ENCODE peak calls at places on chromosomes 7 and 10, in ten cellular contexts. One of them, this sample, is unnamed.

GRCh38 chr10:76150886-76151288 is 719.5 kb downstream of the LRMDA start:
- DNase-seq in HCT116: no peak
- DNase-seq in K562: no peak
- DNase-seq in prostate gland: no peak
- DNase-seq in uterus: peak; percentile 26
- DNase-seq in ovary: no peak
- DNase-seq in spleen: no peak
- DNase-seq in esophagus squamous epithelium: no peak
- DNase-seq in body of pancreas: peak; percentile 13
- DNase-seq in HepG2: peak; percentile 65
- DNase-seq in this sample: no peak

GRCh38 chr7:36119005-36119711 is 33.9 kb upstream of the EEPD1 start:
- DNase-seq in HCT116: no peak
- DNase-seq in K562: no peak
- DNase-seq in prostate gland: peak; percentile 58
- DNase-seq in uterus: no peak
- DNase-seq in ovary: no peak
- DNase-seq in spleen: no peak
- DNase-seq in esophagus squamous epithelium: peak; percentile 10
- DNase-seq in body of pancreas: peak; percentile 41
- DNase-seq in HepG2: peak; percentile 73
- DNase-seq in this sample: peak; percentile 44

GRCh38 chr10:100747826-100748231 is 2.4 kb downstream of the PAX2 start:
- DNase-seq in HCT116: no peak
- DNase-seq in K562: no peak
- DNase-seq in prostate gland: no peak
- DNase-seq in uterus: no peak
- DNase-seq in ovary: no peak
- DNase-seq in spleen: no peak
- DNase-seq in esophagus squamous epithelium: no peak
- DNase-seq in body of pancreas: no peak
- DNase-seq in HepG2: no peak
- DNase-seq in this sample: no peak

GRCh38 chr7:45123913-45124312 is 12.4 kb upstream of the TBRG4 start:
- DNase-seq in HCT116: no peak
- DNase-seq in K562: no peak
- DNase-seq in prostate gland: no peak
- DNase-seq in uterus: no peak
- DNase-seq in ovary: no peak
- DNase-seq in spleen: peak; percentile 70
- DNase-seq in esophagus squamous epithelium: no peak
- DNase-seq in body of pancreas: no peak
- DNase-seq in HepG2: no peak
- DNase-seq in this sample: no peak

GRCh38 chr7:100825760-100826545 is 1.4 kb downstream of the EPHB4 start:
- DNase-seq in HCT116: no peak
- DNase-seq in K562: peak; percentile 86
- DNase-seq in prostate gland: no peak
- DNase-seq in uterus: peak; percentile 55
- DNase-seq in ovary: no peak
- DNase-seq in spleen: no peak
- DNase-seq in esophagus squamous epithelium: no peak
- DNase-seq in body of pancreas: no peak
- DNase-seq in HepG2: peak; percentile 57
- DNase-seq in this sample: no peak

GRCh38 chr7:80468931-80469714 is 42.7 kb downstream of the GNAT3 start:
- DNase-seq in HCT116: no peak
- DNase-seq in K562: no peak
- DNase-seq in prostate gland: no peak
- DNase-seq in uterus: no peak
- DNase-seq in ovary: no peak
- DNase-seq in spleen: no peak
- DNase-seq in esophagus squamous epithelium: no peak
- DNase-seq in body of pancreas: no peak
- DNase-seq in HepG2: no peak
- DNase-seq in this sample: no peak

GRCh38 chr10:30583778-30584415 is 45.7 kb downstream of the LYZL2 start:
- DNase-seq in HCT116: peak; percentile 57
- DNase-seq in K562: peak; percentile 62
- DNase-seq in prostate gland: peak; percentile 86
- DNase-seq in uterus: peak; percentile 78
- DNase-seq in ovary: peak; percentile 59
- DNase-seq in spleen: no peak
- DNase-seq in esophagus squamous epithelium: no peak
- DNase-seq in body of pancreas: peak; percentile 81
- DNase-seq in HepG2: peak; percentile 84
- DNase-seq in this sample: no peak

GRCh38 chr7:1403844-1404404 is 55.3 kb downstream of the MICALL2 start:
- DNase-seq in HCT116: no peak
- DNase-seq in K562: no peak
- DNase-seq in prostate gland: no peak
- DNase-seq in uterus: no peak
- DNase-seq in ovary: no peak
- DNase-seq in spleen: no peak
- DNase-seq in esophagus squamous epithelium: no peak
- DNase-seq in body of pancreas: no peak
- DNase-seq in HepG2: no peak
- DNase-seq in this sample: peak; percentile 27

GRCh38 chr7:24980695-24981543 is 941 bp upstream of the OSBPL3 start:
- DNase-seq in HCT116: no peak
- DNase-seq in K562: no peak
- DNase-seq in prostate gland: no peak
- DNase-seq in uterus: peak; percentile 22
- DNase-seq in ovary: peak; percentile 38
- DNase-seq in spleen: peak; percentile 83
- DNase-seq in esophagus squamous epithelium: peak; percentile 22
- DNase-seq in body of pancreas: peak; percentile 19
- DNase-seq in HepG2: no peak
- DNase-seq in this sample: no peak

GRCh38 chr7:37921340-37921805 is 933 bp downstream of the EPDR1 start:
- DNase-seq in HCT116: no peak
- DNase-seq in K562: peak; percentile 77
- DNase-seq in prostate gland: no peak
- DNase-seq in uterus: peak; percentile 58
- DNase-seq in ovary: peak; percentile 70
- DNase-seq in spleen: no peak
- DNase-seq in esophagus squamous epithelium: no peak
- DNase-seq in body of pancreas: peak; percentile 52
- DNase-seq in HepG2: peak; percentile 60
- DNase-seq in this sample: peak; percentile 33

GRCh38 chr7:100693312-100694195 is 496 bp downstream of the GIGYF1 start:
- DNase-seq in HCT116: no peak
- DNase-seq in K562: peak; percentile 47
- DNase-seq in prostate gland: no peak
- DNase-seq in uterus: no peak
- DNase-seq in ovary: peak; percentile 45
- DNase-seq in spleen: peak; percentile 88
- DNase-seq in esophagus squamous epithelium: no peak
- DNase-seq in body of pancreas: no peak
- DNase-seq in HepG2: no peak
- DNase-seq in this sample: no peak

GRCh38 chr10:633279-634245 is 55.9 kb downstream of the DIP2C start:
- DNase-seq in HCT116: no peak
- DNase-seq in K562: no peak
- DNase-seq in prostate gland: no peak
- DNase-seq in uterus: no peak
- DNase-seq in ovary: no peak
- DNase-seq in spleen: peak; percentile 59
- DNase-seq in esophagus squamous epithelium: no peak
- DNase-seq in body of pancreas: peak; percentile 56
- DNase-seq in HepG2: peak; percentile 33
- DNase-seq in this sample: no peak

GRCh38 chr7:41977165-41977651 is 259.8 kb downstream of the GLI3 start:
- DNase-seq in HCT116: peak; percentile 12
- DNase-seq in K562: peak; percentile 37
- DNase-seq in prostate gland: no peak
- DNase-seq in uterus: peak; percentile 44
- DNase-seq in ovary: no peak
- DNase-seq in spleen: no peak
- DNase-seq in esophagus squamous epithelium: no peak
- DNase-seq in body of pancreas: no peak
- DNase-seq in HepG2: peak; percentile 21
- DNase-seq in this sample: no peak

GRCh38 chr10:32377458-32378370 is 30.8 kb upstream of the EPC1 start:
- DNase-seq in HCT116: peak; percentile 10
- DNase-seq in K562: peak; percentile 65
- DNase-seq in prostate gland: no peak
- DNase-seq in uterus: peak; percentile 30
- DNase-seq in ovary: no peak
- DNase-seq in spleen: no peak
- DNase-seq in esophagus squamous epithelium: no peak
- DNase-seq in body of pancreas: peak; percentile 27
- DNase-seq in HepG2: peak; percentile 37
- DNase-seq in this sample: no peak

DNA sequence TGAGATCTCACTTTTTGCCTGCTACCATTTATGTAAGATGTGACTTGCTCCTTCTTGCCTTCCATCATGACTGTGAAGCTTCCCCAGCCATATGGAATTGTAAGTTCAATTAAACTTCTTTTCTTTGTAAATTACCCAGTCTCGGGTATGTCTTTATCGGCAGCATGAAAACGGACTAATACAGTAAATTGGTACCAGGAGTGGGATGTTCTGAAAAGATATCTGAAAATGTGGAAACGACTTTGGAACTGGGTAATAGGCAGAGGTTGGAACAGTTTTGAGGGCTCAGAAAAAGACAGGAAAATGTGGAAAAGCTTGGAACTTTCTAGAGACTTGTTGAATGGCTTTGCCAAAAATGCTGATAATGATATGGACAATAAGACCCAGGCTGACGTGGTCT is 10.6 kb upstream of the GARIN1A start:
- DNase-seq in HCT116: no peak
- DNase-seq in K562: no peak
- DNase-seq in prostate gland: no peak
- DNase-seq in uterus: no peak
- DNase-seq in ovary: no peak
- DNase-seq in spleen: no peak
- DNase-seq in esophagus squamous epithelium: no peak
- DNase-seq in body of pancreas: no peak
- DNase-seq in HepG2: no peak
- DNase-seq in this sample: no peak
- H3K4me3 ChIP-seq in HCT116: no peak overlapping the region
- H3K4me3 ChIP-seq in K562: no peak overlapping the region
- H3K4me3 ChIP-seq in prostate gland: no peak overlapping the region
- H3K4me3 ChIP-seq in uterus: no peak overlapping the region
- H3K4me3 ChIP-seq in ovary: no peak overlapping the region
- H3K4me3 ChIP-seq in spleen: no peak overlapping the region
- H3K4me3 ChIP-seq in esophagus squamous epithelium: no peak overlapping the region
- H3K4me3 ChIP-seq in body of pancreas: no peak overlapping the region
- H3K4me3 ChIP-seq in HepG2: no peak overlapping the region
- H3K4me3 ChIP-seq in this sample: no peak overlapping the region

GRCh38 chr10:98908868-98909267 is 326.8 kb downstream of the HPSE2 start:
- DNase-seq in HCT116: no peak
- DNase-seq in K562: peak; percentile 37
- DNase-seq in prostate gland: no peak
- DNase-seq in uterus: no peak
- DNase-seq in ovary: no peak
- DNase-seq in spleen: no peak
- DNase-seq in esophagus squamous epithelium: no peak
- DNase-seq in body of pancreas: no peak
- DNase-seq in HepG2: no peak
- DNase-seq in this sample: no peak

GRCh38 chr10:98910048-98910447 is 325.6 kb downstream of the HPSE2 start:
- DNase-seq in HCT116: no peak
- DNase-seq in K562: peak; percentile 93
- DNase-seq in prostate gland: no peak
- DNase-seq in uterus: no peak
- DNase-seq in ovary: no peak
- DNase-seq in spleen: no peak
- DNase-seq in esophagus squamous epithelium: no peak
- DNase-seq in body of pancreas: no peak
- DNase-seq in HepG2: no peak
- DNase-seq in this sample: no peak
- TF ChIP-seq POLR2A in HCT116: no peak
- TF ChIP-seq POLR2A in K562: no peak
- TF ChIP-seq POLR2A in prostate gland: no peak
- TF ChIP-seq POLR2A in uterus: no peak
- TF ChIP-seq POLR2A in ovary: no peak
- TF ChIP-seq POLR2A in spleen: no peak
- TF ChIP-seq POLR2A in esophagus squamous epithelium: no peak
- TF ChIP-seq POLR2A in body of pancreas: no peak
- TF ChIP-seq POLR2A in HepG2: no peak
- TF ChIP-seq POLR2A in this sample: no peak

DNA sequence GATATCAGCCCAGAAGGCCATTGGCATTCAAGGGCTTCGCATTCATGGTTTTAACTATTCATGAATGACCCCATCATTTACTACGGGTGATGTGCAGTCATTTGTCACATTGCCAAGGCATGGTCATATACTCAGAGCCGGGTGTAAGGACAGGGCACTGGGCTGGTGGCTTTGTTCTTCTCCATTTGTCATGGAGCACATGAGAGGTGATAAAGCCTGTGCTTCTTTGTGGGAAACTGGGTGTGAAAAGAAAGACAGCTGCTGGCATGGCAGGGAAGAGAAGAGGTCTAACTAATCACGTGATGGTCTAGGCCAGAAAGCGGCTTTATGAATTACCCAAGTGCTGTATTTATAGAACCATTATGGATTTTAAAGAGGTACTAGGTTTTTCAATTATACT is 132.2 kb upstream of the PLXNA4 start:
- DNase-seq in HCT116: no peak
- DNase-seq in K562: no peak
- DNase-seq in prostate gland: no peak
- DNase-seq in uterus: no peak
- DNase-seq in ovary: no peak
- DNase-seq in spleen: no peak
- DNase-seq in esophagus squamous epithelium: no peak
- DNase-seq in body of pancreas: no peak
- DNase-seq in HepG2: no peak
- DNase-seq in this sample: no peak
- H3K27me3 ChIP-seq in HCT116: no peaks in the 10 kb centered on the region
- H3K27me3 ChIP-seq in K562: peaks cover 35% of the 10 kb centered on the region
- H3K27me3 ChIP-seq in prostate gland: no peaks in the 10 kb centered on the region
- H3K27me3 ChIP-seq in uterus: no peaks in the 10 kb centered on the region
- H3K27me3 ChIP-seq in ovary: no peaks in the 10 kb centered on the region
- H3K27me3 ChIP-seq in spleen: no peaks in the 10 kb centered on the region
- H3K27me3 ChIP-seq in esophagus squamous epithelium: no peaks in the 10 kb centered on the region
- H3K27me3 ChIP-seq in body of pancreas: no peaks in the 10 kb centered on the region
- H3K27me3 ChIP-seq in HepG2: peaks cover 4% of the 10 kb centered on the region
- H3K27me3 ChIP-seq in this sample: no peaks in the 10 kb centered on the region

DNA sequence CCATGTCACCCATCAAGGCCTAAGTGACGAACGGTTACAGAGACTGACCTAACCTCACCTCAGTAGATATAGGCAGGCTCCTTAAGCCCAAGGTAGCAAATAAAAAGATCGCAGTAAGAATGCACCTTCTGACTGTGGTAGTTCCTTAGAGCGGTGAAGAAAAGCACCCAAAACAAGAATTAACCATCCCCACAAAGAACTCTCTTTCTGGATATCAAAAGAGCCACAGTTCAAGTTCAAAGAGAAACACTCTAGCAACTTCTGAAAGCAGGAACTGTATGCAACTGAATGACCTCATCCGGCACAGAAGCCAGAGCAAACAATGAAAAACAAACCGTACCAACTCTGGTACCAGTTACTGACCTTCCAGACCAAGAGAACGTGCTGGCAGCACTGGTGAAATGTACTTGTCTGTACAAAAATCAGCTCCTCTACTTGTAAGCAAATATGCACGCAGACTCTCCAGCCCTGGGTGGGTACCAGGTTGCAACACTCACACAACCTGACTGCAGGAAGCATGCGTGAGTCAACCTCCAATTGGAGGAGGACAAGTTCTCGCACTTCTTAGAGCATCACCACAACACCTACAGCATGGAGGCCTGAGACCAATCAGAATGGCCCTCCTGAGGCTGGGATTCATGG is 202.7 kb downstream of the FAM107B start:
- DNase-seq in HCT116: no peak
- DNase-seq in K562: no peak
- DNase-seq in prostate gland: peak; percentile 94
- DNase-seq in uterus: no peak
- DNase-seq in ovary: no peak
- DNase-seq in spleen: peak; percentile 81
- DNase-seq in esophagus squamous epithelium: no peak
- DNase-seq in body of pancreas: peak; percentile 91
- DNase-seq in HepG2: peak; percentile 96
- DNase-seq in this sample: no peak
- H3K4me3 ChIP-seq in HCT116: no peak overlapping the region
- H3K4me3 ChIP-seq in K562: no peak overlapping the region
- H3K4me3 ChIP-seq in prostate gland: no peak overlapping the region
- H3K4me3 ChIP-seq in uterus: no peak overlapping the region
- H3K4me3 ChIP-seq in ovary: no peak overlapping the region
- H3K4me3 ChIP-seq in spleen: no peak overlapping the region
- H3K4me3 ChIP-seq in esophagus squamous epithelium: no peak overlapping the region
- H3K4me3 ChIP-seq in body of pancreas: no peak overlapping the region
- H3K4me3 ChIP-seq in HepG2: no peak overlapping the region
- H3K4me3 ChIP-seq in this sample: no peak overlapping the region